ENCODE peak calls at places on chromosomes 3 and 15, in six cellular contexts. W, H, M, Q, T and A are unnamed samples.
A peak's percentile ranks its signal among the peaks of the same experiment; 100 is the strongest.

GRCh38 chr3:135215516-135215915 is 420.5 kb downstream of the EPHB1 start:
- DNase-seq in H (no peak), T (no peak), Q (no peak), W (no peak), M (no peak), A (no peak)

GRCh38 chr3:159824341-159824740 is 164.3 kb upstream of the IL12A start:
- DNase-seq in Q (no peak), M (no peak), W (peak; percentile 58), T (peak; percentile 70), H (peak; percentile 81), A (peak; percentile 70)

GRCh38 chr15:74179101-74179841 is 5.8 kb downstream of the ISLR start:
- DNase-seq in Q (no peak), W (no peak), M (peak; percentile 95), H (peak; percentile 93), T (peak; percentile 38), A (peak; percentile 89)

GRCh38 chr3:10883478-10884234 is 67.6 kb downstream of the SLC6A11 start:
- DNase-seq in T (no peak), Q (no peak), M (no peak), H (no peak), W (peak; percentile 29), A (no peak)

GRCh38 chr3:71454513-71455423 is 128.8 kb downstream of the FOXP1 start:
- DNase-seq in H (no peak), Q (no peak), W (no peak), T (no peak), M (no peak), A (no peak)

GRCh38 chr3:175590745-175591144 is 731.6 kb downstream of the NAALADL2 start:
- DNase-seq in T (no peak), M (no peak), H (no peak), Q (no peak), W (no peak), A (no peak)

GRCh38 chr3:143716731-143717130 is 131.5 kb downstream of the SLC9A9 start:
- DNase-seq in H (no peak), M (no peak), Q (no peak), W (no peak), T (no peak), A (no peak)

GRCh38 chr15:100658895-100659294 is 56.5 kb downstream of the ASB7 start:
- DNase-seq in M (no peak), Q (no peak), T (no peak), H (no peak), W (no peak), A (no peak)

GRCh38 chr15:89218531-89218930 is 2.8 kb downstream of the RLBP1 start:
- DNase-seq in H (no peak), Q (no peak), W (no peak), M (no peak), T (no peak), A (no peak)